ENCODE peak calls at places on chromosomes 1 and 21, in ten cellular contexts. P is PC-3, Y is kidney epithelial cell, C is endodermal cell, O is uterus, R is WERI-Rb-1, F is IMR-90, D is fibroblast of mammary gland, H is tibial nerve, A is fibroblast of lung. S is an unnamed sample.

GRCh38 chr1:241675983-241676382 is 23.9 kb downstream of the WDR64 start:
- DNase-seq in F (no peak), Y (no peak), O (no peak), C (no peak), P (no peak), D (no peak), A (no peak), H (no peak), R (no peak), S (no peak)

GRCh38 chr1:79190074-79190473 is 183.5 kb upstream of the ADGRL4 start:
- DNase-seq in F (peak), H (no peak), O (no peak), P (peak), Y (no peak), C (no peak), R (no peak), A (peak), D (no peak), S (no peak)

GRCh38 chr1:243246916-243247315 is 8.2 kb downstream of the CEP170 start:
- DNase-seq in R (no peak), C (no peak), F (peak), P (peak), A (peak), H (no peak), D (peak), O (no peak), Y (no peak), S (no peak)

GRCh38 chr21:24861471-24861870 is 745.8 kb downstream of the MRPL39 start:
- DNase-seq in R (no peak), F (no peak), H (no peak), O (no peak), P (peak), Y (no peak), C (no peak), D (no peak), A (no peak), S (no peak)

GRCh38 chr1:15004396-15004795 is 149.2 kb upstream of the TMEM51 start:
- DNase-seq in C (no peak), P (peak), Y (no peak), H (no peak), R (no peak), O (no peak), F (peak), D (peak), A (no peak), S (no peak)

GRCh38 chr1:38082678-38083317 is 36.2 kb upstream of the POU3F1 start:
- DNase-seq in P (no peak), R (no peak), O (no peak), F (no peak), H (no peak), C (no peak), Y (no peak), D (no peak), A (no peak), S (no peak)

GRCh38 chr1:78007677-78008341 is 3.1 kb downstream of the DNAJB4 start:
- DNase-seq in A (no peak), C (no peak), R (no peak), H (no peak), P (no peak), O (no peak), Y (no peak), D (no peak), F (no peak), S (no peak)

GRCh38 chr1:211938473-211939080 is 96.8 kb downstream of the INTS7 start:
- DNase-seq in A (no peak), D (no peak), P (no peak), F (no peak), O (no peak), Y (no peak), C (no peak), H (no peak), R (no peak), S (no peak)

GRCh38 chr1:19735419-19736127 is 64.1 kb downstream of the TMCO4 start:
- DNase-seq in D (peak), O (peak), F (peak), C (no peak), Y (no peak), R (no peak), H (peak), A (peak), P (peak), S (peak)

GRCh38 chr1:242764161-242764560 is 239.7 kb upstream of the PLD5 start:
- DNase-seq in Y (no peak), A (peak), R (no peak), O (no peak), C (no peak), H (no peak), D (no peak), F (no peak), P (no peak), S (no peak)

GRCh38 chr1:40592107-40592773 is 60.8 kb downstream of the ZNF684 start:
- DNase-seq in F (peak), Y (no peak), A (peak), O (no peak), D (peak), C (peak), R (no peak), P (peak), H (no peak), S (no peak)

GRCh38 chr1:200535605-200536004 is 84.9 kb downstream of the KIF14 start:
- DNase-seq in H (no peak), O (no peak), R (peak), A (peak), Y (no peak), D (peak), C (peak), F (no peak), P (peak), S (no peak)

GRCh38 chr21:38807481-38807880 is 1.8 kb downstream of the ETS2 start:
- DNase-seq in P (no peak), F (no peak), C (no peak), H (no peak), A (no peak), Y (no peak), D (no peak), R (no peak), O (no peak), S (no peak)

GRCh38 chr1:7885513-7886298 is 32.8 kb upstream of the UTS2 start:
- DNase-seq in D (no peak), O (no peak), F (no peak), A (no peak), C (peak), H (no peak), P (peak), R (peak), Y (no peak), S (no peak)

GRCh38 chr1:24101796-24102580 is 9.9 kb downstream of the MYOM3 start:
- DNase-seq in H (no peak), Y (no peak), O (no peak), A (no peak), P (no peak), C (no peak), D (no peak), R (no peak), F (no peak), S (no peak)

GRCh38 chr1:999797-1000356 is at the start of gene HES4:
- DNase-seq in H (peak), F (peak), A (peak), D (peak), C (peak), O (peak), R (peak), Y (peak), P (peak), S (peak)

GRCh38 chr1:27508139-27508665 is 18.2 kb upstream of the WASF2 start:
- DNase-seq in O (no peak), P (peak), C (peak), R (no peak), F (no peak), Y (no peak), D (no peak), A (no peak), H (no peak), S (no peak)

GRCh38 chr21:33873116-33873515 is 42.5 kb downstream of the ATP5PO start:
- DNase-seq in F (no peak), C (no peak), D (no peak), R (no peak), A (no peak), H (no peak), P (no peak), Y (no peak), O (no peak), S (no peak)

GRCh38 chr1:89602871-89603404 is 30.0 kb upstream of the LRRC8C start:
- DNase-seq in D (no peak), O (peak), F (no peak), C (no peak), Y (no peak), A (no peak), R (no peak), H (no peak), P (no peak), S (no peak)

GRCh38 chr1:59020151-59020997 is 236.5 kb upstream of the JUN start:
- DNase-seq in O (peak), A (peak), P (peak), F (peak), D (peak), C (no peak), H (no peak), Y (peak), R (no peak), S (no peak)

GRCh38 chr1:15233689-15234088 is 13.3 kb upstream of the FHAD1 start:
- DNase-seq in F (no peak), Y (no peak), H (no peak), P (no peak), R (no peak), D (no peak), A (no peak), O (no peak), C (no peak), S (no peak)

GRCh38 chr1:41806472-41807155 is 112.1 kb downstream of the HIVEP3 start:
- DNase-seq in A (no peak), Y (no peak), F (no peak), O (no peak), C (no peak), D (no peak), R (no peak), P (no peak), H (no peak), S (no peak)

GRCh38 chr1:30629501-30629900 is 93.9 kb downstream of the MATN1 start:
- DNase-seq in D (no peak), R (no peak), F (no peak), A (no peak), Y (no peak), C (peak), H (no peak), O (no peak), P (no peak), S (no peak)

GRCh38 chr1:243482237-243483022 is 226.6 kb downstream of the SDCCAG8 start:
- DNase-seq in P (peak), D (peak), C (peak), O (no peak), A (peak), F (peak), R (no peak), Y (no peak), H (no peak), S (peak)

GRCh38 chr1:18556364-18556763 is 74.3 kb upstream of the PAX7 start:
- DNase-seq in H (no peak), A (peak), O (no peak), Y (no peak), P (peak), D (peak), R (no peak), F (peak), C (no peak), S (no peak)

GRCh38 chr1:219938706-219939105 is 10.3 kb upstream of the SLC30A10 start:
- DNase-seq in F (peak), Y (peak), A (peak), O (no peak), D (peak), R (peak), P (peak), H (no peak), C (no peak), S (peak)

GRCh38 chr1:151822404-151822803 is 9.2 kb downstream of the RORC start:
- DNase-seq in F (no peak), C (no peak), D (no peak), R (peak), H (no peak), P (no peak), A (no peak), O (no peak), Y (no peak), S (no peak)

DNA sequence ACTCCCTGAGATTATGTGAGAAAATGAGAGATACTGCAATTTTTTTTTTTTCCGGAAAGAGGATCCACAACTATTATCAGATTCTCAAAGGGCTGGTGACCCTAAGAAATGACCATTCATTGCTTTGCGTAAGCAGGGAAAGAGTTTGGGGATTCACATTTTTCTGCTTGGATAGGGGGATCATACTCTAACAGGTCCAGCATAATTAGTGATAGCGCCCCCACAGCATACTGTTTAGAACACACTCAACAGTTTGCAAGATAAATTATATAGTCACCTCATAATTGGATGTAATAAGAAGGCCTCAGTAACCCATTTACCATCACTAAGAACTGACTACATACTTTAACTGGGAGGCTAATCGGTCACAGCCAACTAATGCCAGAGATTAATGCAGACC is 1.9 kb downstream of the CCT3 start:
- DNase-seq in Y (no peak), D (no peak), F (no peak), H (no peak), C (no peak), A (peak), R (peak), O (no peak), P (peak), S (no peak)
- TF ChIP-seq CTCF in Y (peak), D (peak), F (no peak), H (no peak), C (peak), A (no peak), R (peak), O (no peak), P (peak), S (no peak)

GRCh38 chr1:225655509-225656258 is 2.8 kb upstream of the ENAH start:
- DNase-seq in R (no peak), D (peak), Y (peak), P (peak), O (peak), A (peak), F (peak), H (peak), C (no peak), S (peak)
- H3K4me3 ChIP-seq in R (no peak), D (no peak), Y (no peak), P (peak), O (no peak), A (no peak), F (no peak), H (no peak), C (no peak), S (no peak)

GRCh38 chr21:41065539-41065938 is 102.4 kb upstream of the BACE2 start:
- DNase-seq in R (no peak), P (no peak), C (no peak), H (no peak), Y (no peak), O (no peak), A (peak), D (no peak), F (no peak), S (peak)

GRCh38 chr21:41069305-41069642 is 98.7 kb upstream of the BACE2 start:
- DNase-seq in O (no peak), F (no peak), D (no peak), R (no peak), A (no peak), Y (no peak), C (no peak), P (no peak), H (no peak), S (no peak)

GRCh38 chr21:41071410-41071809 is 96.5 kb upstream of the BACE2 start:
- DNase-seq in O (no peak), D (no peak), H (no peak), Y (no peak), A (no peak), F (no peak), P (peak), C (peak), R (peak), S (no peak)

GRCh38 chr21:41066086-41066938 is 101.6 kb upstream of the BACE2 start:
- DNase-seq in R (peak), O (no peak), F (no peak), H (no peak), A (peak), P (no peak), D (no peak), Y (no peak), C (no peak), S (no peak)

DNA sequence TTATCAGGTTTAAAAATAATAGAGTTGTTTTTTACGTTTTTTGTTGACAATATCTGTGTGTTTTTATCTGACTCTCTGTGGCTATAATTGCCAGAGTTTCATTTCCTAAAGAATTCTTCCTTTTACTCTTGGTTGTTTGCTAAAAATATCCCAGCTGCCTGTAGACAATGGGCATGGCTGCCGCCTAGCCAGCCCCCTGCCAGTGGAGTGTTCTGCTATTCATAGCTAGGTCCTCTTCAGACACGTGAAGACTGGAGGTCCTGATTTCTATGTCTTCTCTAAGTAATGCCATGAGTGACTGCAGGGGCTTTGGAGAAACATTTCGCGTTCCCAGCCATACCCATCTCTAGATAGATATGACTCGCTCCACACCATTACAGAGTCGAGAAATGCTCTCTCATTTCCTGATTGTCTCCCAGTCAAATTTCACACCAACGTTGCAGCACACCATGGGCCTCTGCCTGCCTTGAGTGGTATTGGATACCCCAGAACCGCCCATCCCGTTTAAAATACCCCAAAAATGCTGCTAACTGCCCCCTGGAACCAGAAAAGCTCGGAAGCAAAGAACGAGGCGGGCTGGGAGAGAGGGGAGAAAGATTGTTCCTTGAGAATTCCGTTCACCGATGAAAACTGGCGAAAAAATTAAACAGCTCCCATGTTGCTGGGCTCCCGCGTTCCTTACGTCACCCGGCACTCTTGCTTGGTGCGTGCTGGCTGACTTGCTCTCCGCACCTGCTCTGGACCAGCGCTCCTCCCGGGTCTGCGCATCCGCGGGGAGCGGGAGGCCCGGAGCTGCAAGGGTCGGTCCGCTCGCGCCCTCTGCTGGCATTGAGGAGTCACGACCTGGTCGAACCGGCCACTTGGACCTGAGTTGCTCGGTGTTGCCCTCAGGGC is 99.3 kb upstream of the BACE2 start:
- DNase-seq in R (peak), H (peak), C (peak), D (peak), F (peak), Y (peak), A (peak), P (peak), O (peak), S (peak)
- TF ChIP-seq CTCF in R (peak), H (peak), C (peak), D (peak), F (peak), Y (peak), A (peak), P (peak), O (peak), S (peak)

GRCh38 chr21:36245649-36246048 is 74.3 kb upstream of the MORC3 start:
- DNase-seq in O (no peak), Y (no peak), P (no peak), A (no peak), F (no peak), C (peak), D (no peak), H (no peak), R (no peak), S (no peak)

GRCh38 chr21:36245115-36245514 is 74.9 kb upstream of the MORC3 start:
- DNase-seq in Y (no peak), O (no peak), P (no peak), F (no peak), C (no peak), H (no peak), R (no peak), A (no peak), D (no peak), S (no peak)

GRCh38 chr21:36239585-36239984 is 80.4 kb upstream of the MORC3 start:
- DNase-seq in A (no peak), F (no peak), Y (no peak), C (no peak), O (no peak), D (no peak), P (no peak), R (no peak), H (no peak), S (no peak)

GRCh38 chr21:36237441-36237840 is 80.8 kb downstream of the DOP1B start:
- DNase-seq in P (no peak), F (no peak), C (no peak), O (no peak), A (no peak), R (no peak), H (no peak), Y (no peak), D (no peak), S (no peak)

GRCh38 chr21:36241717-36242116 is 78.3 kb upstream of the MORC3 start:
- DNase-seq in R (no peak), O (no peak), D (no peak), Y (no peak), F (no peak), P (no peak), H (no peak), C (no peak), A (no peak), S (no peak)
- H3K4me3 ChIP-seq in R (no peak), O (no peak), D (no peak), Y (no peak), F (no peak), P (no peak), H (no peak), C (no peak), A (no peak), S (no peak)

GRCh38 chr1:35640380-35641232 is 720 bp downstream of the PSMB2 start:
- DNase-seq in R (no peak), O (no peak), F (no peak), P (peak), H (no peak), C (no peak), Y (no peak), A (no peak), D (no peak), S (no peak)

GRCh38 chr1:35642472-35642955 is 1.2 kb upstream of the PSMB2 start:
- DNase-seq in H (no peak), D (no peak), Y (no peak), A (no peak), R (no peak), O (no peak), F (no peak), P (no peak), C (no peak), S (no peak)

GRCh38 chr1:35637401-35637809 is 3.9 kb downstream of the PSMB2 start:
- DNase-seq in A (peak), D (peak), F (peak), R (no peak), P (peak), O (no peak), C (no peak), H (no peak), Y (peak), S (peak)

GRCh38 chr1:35644204-35644603 is 2.9 kb upstream of the PSMB2 start:
- DNase-seq in A (no peak), Y (no peak), R (no peak), C (no peak), H (no peak), P (no peak), F (no peak), D (no peak), O (no peak), S (no peak)

GRCh38 chr1:35641233-35641866 is at the start of gene PSMB2:
- DNase-seq in P (peak), D (peak), O (peak), H (peak), A (peak), Y (peak), F (peak), C (peak), R (peak), S (peak)
- TF ChIP-seq CTCF in P (no peak), D (no peak), O (no peak), H (no peak), A (no peak), Y (no peak), F (no peak), C (no peak), R (no peak), S (no peak)

GRCh38 chr21:46253610-46254124 is 25.1 kb upstream of the LSS start:
- DNase-seq in P (no peak), D (peak), A (no peak), O (no peak), Y (no peak), H (no peak), R (no peak), F (peak), C (no peak), S (no peak)
- H3K4me3 ChIP-seq in P (no peak), D (no peak), A (no peak), O (no peak), Y (no peak), H (no peak), R (no peak), F (no peak), C (no peak), S (no peak)

GRCh38 chr1:4768553-4768952 is 114.1 kb downstream of the AJAP1 start:
- DNase-seq in D (no peak), P (no peak), O (no peak), Y (no peak), R (peak), H (no peak), F (no peak), A (no peak), C (peak), S (no peak)
- TF ChIP-seq CTCF in D (no peak), P (peak), O (no peak), Y (no peak), R (peak), H (no peak), F (no peak), A (no peak), C (peak), S (no peak)